ENCODE peak calls at places on chromosomes 2 and 18, in five cellular contexts. M, G, B, U and O are unnamed samples.

GRCh38 chr2:68837164-68837860 is 33.9 kb downstream of the BMP10 start:
- DNase-seq in M (peak; percentile 87), G (peak; percentile 32), B (peak; percentile 77), U (peak; percentile 62), O (peak; percentile 93)

GRCh38 chr2:22329097-22329716 is 1055.8 kb upstream of the KLHL29 start:
- DNase-seq in M (no peak), G (no peak), B (no peak), U (no peak), O (no peak)

GRCh38 chr18:3804336-3804735 is 354.4 kb downstream of the TGIF1 start:
- DNase-seq in M (no peak), G (no peak), B (no peak), U (no peak), O (no peak)

GRCh38 chr2:107936427-107937359 is 49.6 kb upstream of the SLC5A7 start:
- DNase-seq in M (no peak), G (no peak), B (peak; percentile 35), U (no peak), O (peak; percentile 6)

GRCh38 chr2:33136570-33136969 is 189.8 kb downstream of the LTBP1 start:
- DNase-seq in M (no peak), G (no peak), B (no peak), U (no peak), O (peak; percentile 34)

GRCh38 chr2:1788478-1788959 is 44.2 kb upstream of the PXDN start:
- DNase-seq in M (peak; percentile 39), G (no peak), B (no peak), U (no peak), O (no peak)

GRCh38 chr2:9565436-9566153 is 10.0 kb upstream of the ADAM17 start:
- DNase-seq in M (no peak), G (peak; percentile 92), B (no peak), U (no peak), O (peak; percentile 94)

GRCh38 chr18:8298186-8298585 is 311.1 kb upstream of the RAB12 start:
- DNase-seq in M (no peak), G (no peak), B (no peak), U (no peak), O (no peak)

GRCh38 chr2:113167115-113167932 is 6.4 kb upstream of the PSD4 start:
- DNase-seq in M (peak; percentile 79), G (no peak), B (no peak), U (no peak), O (no peak)

GRCh38 chr18:51030537-51031258 is 685 bp downstream of the SMAD4 start:
- DNase-seq in M (peak; percentile 91), G (no peak), B (peak; percentile 83), U (peak; percentile 57), O (peak; percentile 73)

GRCh38 chr2:96091711-96092579 is 24.4 kb downstream of the ADRA2B start:
- DNase-seq in M (peak; percentile 50), G (no peak), B (no peak), U (no peak), O (no peak)

GRCh38 chr18:72995558-72995957 is 127.8 kb upstream of the NETO1 start:
- DNase-seq in M (no peak), G (no peak), B (no peak), U (no peak), O (no peak)

GRCh38 chr2:95264626-95265025 is 9.6 kb upstream of the PROM2 start:
- DNase-seq in M (peak; percentile 16), G (no peak), B (peak; percentile 3), U (no peak), O (no peak)

GRCh38 chr18:49733321-49733720 is 80.0 kb downstream of the ACAA2 start:
- DNase-seq in M (no peak), G (no peak), B (no peak), U (no peak), O (no peak)

GRCh38 chr18:79575891-79576685 is 103.5 kb upstream of the CTDP1 start:
- DNase-seq in M (peak; percentile 61), G (no peak), B (no peak), U (no peak), O (no peak)

GRCh38 chr2:214604861-214605260 is 194.0 kb downstream of the VWC2L start:
- DNase-seq in M (no peak), G (no peak), B (no peak), U (no peak), O (no peak)

GRCh38 chr2:182444806-182445205 is 18.0 kb upstream of the PDE1A start:
- DNase-seq in M (no peak), G (no peak), B (no peak), U (no peak), O (peak; percentile 20)

GRCh38 chr2:156867201-156867600 is 390.3 kb upstream of the GALNT5 start:
- DNase-seq in M (no peak), G (no peak), B (no peak), U (no peak), O (no peak)

GRCh38 chr2:126796931-126797621 is 101.6 kb upstream of the TEX51 start:
- DNase-seq in M (no peak), G (no peak), B (no peak), U (no peak), O (no peak)

GRCh38 chr18:32906506-32907214 is 133.8 kb upstream of the KLHL14 start:
- DNase-seq in M (no peak), G (no peak), B (no peak), U (no peak), O (no peak)

GRCh38 chr2:54704688-54705605 is 18.5 kb upstream of the EML6 start:
- DNase-seq in M (no peak), G (no peak), B (peak; percentile 62), U (no peak), O (peak; percentile 77)

GRCh38 chr18:42030586-42031182 is 75.7 kb downstream of the PIK3C3 start:
- DNase-seq in M (no peak), G (no peak), B (peak; percentile 61), U (no peak), O (peak; percentile 61)

GRCh38 chr2:198017068-198017467 is 212.7 kb downstream of the PLCL1 start:
- DNase-seq in M (no peak), G (no peak), B (no peak), U (no peak), O (no peak)

GRCh38 chr2:175755169-175755568 is 246.9 kb downstream of the LNPK start:
- DNase-seq in M (no peak), G (no peak), B (no peak), U (no peak), O (no peak)

GRCh38 chr2:5230443-5230842 is 461.7 kb upstream of the SOX11 start:
- DNase-seq in M (no peak), G (no peak), B (no peak), U (no peak), O (no peak)

GRCh38 chr18:79934311-79935097 is 16.9 kb downstream of the SLC66A2 start:
- DNase-seq in M (peak; percentile 37), G (no peak), B (peak; percentile 53), U (no peak), O (no peak)

GRCh38 chr2:132701810-132702209 is 31.8 kb upstream of the LYPD1 start:
- DNase-seq in M (no peak), G (no peak), B (no peak), U (no peak), O (no peak)

GRCh38 chr2:154226931-154227330 is 355.2 kb downstream of the GALNT13 start:
- DNase-seq in M (no peak), G (no peak), B (no peak), U (no peak), O (no peak)

GRCh38 chr18:61817086-61817485 is 75.7 kb downstream of the RNF152 start:
- DNase-seq in M (no peak), G (no peak), B (no peak), U (no peak), O (no peak)

GRCh38 chr2:117057021-117057420 is 757.5 kb upstream of the DDX18 start:
- DNase-seq in M (no peak), G (no peak), B (no peak), U (no peak), O (no peak)